ENCODE peak calls at places on chromosomes 16 and 17, in ten cellular contexts. S is lower lobe of right lung; M is BJ; H is A549; O is glutamatergic neuron; F is aorta; P is T47D; N is esophagus squamous epithelium; X is stimulated activated CD8-positive, alpha-beta memory T cell treated with anti-CD3 and anti-CD28 coated beads, Interleukin-4, amount 100 ng/mL, for 24 hours; L is posterior cingulate gyrus. D is an unnamed sample.

GRCh38 chr16:8905168-8905762 is 23.1 kb downstream of the LITAFD start:
- DNase-seq in S (no peak), M (no peak), H (peak; percentile 36), O (no peak), F (no peak), P (peak; percentile 67), N (no peak), X (no peak), L (no peak), D (no peak)

GRCh38 chr16:55703003-55704001 is 47.5 kb downstream of the SLC6A2 start:
- DNase-seq in S (no peak), M (no peak), H (peak; percentile 18), O (no peak), F (no peak), P (peak; percentile 62), N (no peak), X (no peak), L (no peak), D (peak; percentile 21)

GRCh38 chr16:13178318-13178717 is 276.9 kb downstream of the SHISA9 start:
- DNase-seq in S (no peak), M (no peak), H (no peak), O (peak; percentile 24), F (no peak), P (no peak), N (no peak), X (no peak), L (peak; percentile 64), D (no peak)

GRCh38 chr16:65667013-65667578 is 545.2 kb upstream of the CDH11 start:
- DNase-seq in S (no peak), M (no peak), H (no peak), O (no peak), F (no peak), P (no peak), N (no peak), X (no peak), L (no peak), D (peak; percentile 14)

GRCh38 chr17:45314761-45315549 is 1.9 kb downstream of the MAP3K14 start:
- DNase-seq in S (no peak), M (no peak), H (peak; percentile 46), O (no peak), F (no peak), P (no peak), N (no peak), X (no peak), L (no peak), D (no peak)

GRCh38 chr17:80437532-80437931 is 22.6 kb downstream of the ENDOV start:
- DNase-seq in S (no peak), M (no peak), H (no peak), O (no peak), F (no peak), P (no peak), N (no peak), X (no peak), L (no peak), D (no peak)

GRCh38 chr16:57345666-57346204 is 12.8 kb upstream of the CCL22 start:
- DNase-seq in S (no peak), M (no peak), H (no peak), O (no peak), F (no peak), P (no peak), N (no peak), X (no peak), L (no peak), D (no peak)

GRCh38 chr17:42928714-42929496 is 28.3 kb downstream of the G6PC1 start:
- DNase-seq in S (peak; percentile 53), M (peak; percentile 9), H (peak; percentile 95), O (peak; percentile 18), F (no peak), P (peak; percentile 81), N (no peak), X (peak; percentile 15), L (no peak), D (peak; percentile 68)

GRCh38 chr17:81821603-81822311 is 11.3 kb downstream of the MCRIP1 start:
- DNase-seq in S (peak; percentile 92), M (no peak), H (peak; percentile 93), O (peak; percentile 75), F (peak; percentile 93), P (peak; percentile 96), N (no peak), X (no peak), L (peak; percentile 70), D (peak; percentile 38)

GRCh38 chr17:74083321-74083720 is 120.2 kb upstream of the RPL38 start:
- DNase-seq in S (no peak), M (no peak), H (no peak), O (no peak), F (no peak), P (no peak), N (no peak), X (no peak), L (no peak), D (no peak)

GRCh38 chr16:89971495-89972243 is 23.1 kb downstream of the DEF8 start:
- DNase-seq in S (peak; percentile 65), M (no peak), H (no peak), O (no peak), F (no peak), P (no peak), N (no peak), X (no peak), L (no peak), D (no peak)

GRCh38 chr17:7477392-7478275 is 1.8 kb downstream of the ZBTB4 start:
- DNase-seq in S (peak; percentile 77), M (peak; percentile 87), H (no peak), O (peak; percentile 61), F (peak; percentile 83), P (peak; percentile 77), N (no peak), X (no peak), L (no peak), D (peak; percentile 83)

GRCh38 chr17:76791053-76791980 is 53.4 kb downstream of the MFSD11 start:
- DNase-seq in S (no peak), M (peak; percentile 64), H (peak; percentile 41), O (no peak), F (peak; percentile 54), P (peak; percentile 25), N (no peak), X (peak; percentile 4), L (peak; percentile 33), D (peak; percentile 56)

GRCh38 chr16:11612110-11612981 is 25.6 kb upstream of the LITAF start:
- DNase-seq in S (peak; percentile 90), M (no peak), H (no peak), O (no peak), F (no peak), P (peak; percentile 98), N (no peak), X (no peak), L (no peak), D (no peak)

GRCh38 chr17:41367426-41368075 is 2.1 kb downstream of the KRT33B start:
- DNase-seq in S (no peak), M (peak; percentile 49), H (peak; percentile 25), O (no peak), F (no peak), P (no peak), N (no peak), X (no peak), L (no peak), D (no peak)

GRCh38 chr17:43669971-43670644 is 8.4 kb upstream of the MEOX1 start:
- DNase-seq in S (no peak), M (no peak), H (no peak), O (no peak), F (no peak), P (peak; percentile 21), N (no peak), X (no peak), L (no peak), D (no peak)

GRCh38 chr17:19728114-19728495 is 11.7 kb upstream of the SLC47A2 start:
- DNase-seq in S (peak; percentile 91), M (peak; percentile 72), H (no peak), O (no peak), F (peak; percentile 93), P (peak; percentile 75), N (no peak), X (no peak), L (peak; percentile 70), D (peak; percentile 90)

GRCh38 chr17:28747046-28747691 is 3.4 kb downstream of the TRAF4 start:
- DNase-seq in S (peak; percentile 85), M (no peak), H (no peak), O (peak; percentile 42), F (peak; percentile 69), P (peak; percentile 100), N (no peak), X (no peak), L (no peak), D (no peak)

GRCh38 chr17:2853111-2853721 is 57.0 kb downstream of the RAP1GAP2 start:
- DNase-seq in S (peak; percentile 58), M (no peak), H (peak; percentile 73), O (peak; percentile 58), F (peak; percentile 91), P (peak; percentile 48), N (no peak), X (peak; percentile 15), L (no peak), D (no peak)

GRCh38 chr16:27724491-27724878 is 174.5 kb downstream of the KATNIP start:
- DNase-seq in S (no peak), M (no peak), H (no peak), O (no peak), F (peak; percentile 14), P (peak; percentile 13), N (no peak), X (no peak), L (no peak), D (no peak)

GRCh38 chr17:49567871-49568694 is 7.6 kb upstream of the NXPH3 start:
- DNase-seq in S (peak; percentile 93), M (no peak), H (peak; percentile 78), O (peak; percentile 94), F (peak; percentile 96), P (peak; percentile 91), N (peak; percentile 33), X (peak; percentile 82), L (peak; percentile 85), D (peak; percentile 61)

GRCh38 chr17:81373536-81374160 is 21.6 kb upstream of the BAHCC1 start:
- DNase-seq in S (no peak), M (no peak), H (no peak), O (no peak), F (no peak), P (no peak), N (no peak), X (no peak), L (no peak), D (no peak)

GRCh38 chr17:82231562-82232321 is 2.9 kb downstream of the SLC16A3 start:
- DNase-seq in S (peak; percentile 94), M (no peak), H (peak; percentile 78), O (no peak), F (peak; percentile 90), P (peak; percentile 95), N (no peak), X (no peak), L (no peak), D (no peak)

GRCh38 chr17:61517843-61518606 is 65.8 kb downstream of the TBX4 start:
- DNase-seq in S (no peak), M (no peak), H (no peak), O (no peak), F (no peak), P (no peak), N (no peak), X (no peak), L (no peak), D (no peak)

GRCh38 chr16:74667215-74667765 is 613 bp upstream of the RFWD3 start:
- DNase-seq in S (peak; percentile 59), M (peak; percentile 0), H (no peak), O (peak; percentile 35), F (peak; percentile 81), P (peak; percentile 45), N (no peak), X (peak; percentile 14), L (no peak), D (no peak)

GRCh38 chr17:73902416-73903181 is 258.4 kb upstream of the SDK2 start:
- DNase-seq in S (no peak), M (no peak), H (no peak), O (no peak), F (peak; percentile 77), P (no peak), N (no peak), X (no peak), L (no peak), D (no peak)

GRCh38 chr17:65181237-65182061 is 44.3 kb downstream of the RGS9 start:
- DNase-seq in S (no peak), M (no peak), H (no peak), O (no peak), F (no peak), P (no peak), N (no peak), X (no peak), L (no peak), D (no peak)

GRCh38 chr17:71821512-71821911 is 299.3 kb upstream of the SOX9 start:
- DNase-seq in S (no peak), M (no peak), H (no peak), O (no peak), F (no peak), P (no peak), N (no peak), X (no peak), L (no peak), D (no peak)